ENCODE peak calls at places on chromosome 6, in six cellular contexts. One of them, this sample, is unnamed.

GRCh38 chr6:82555801-82556200 is 192.2 kb downstream of the TPBG start:
- DNase-seq in GOT3: no peak
- DNase-seq in PC-9: no peak
- DNase-seq in endodermal cell: no peak
- DNase-seq in mucosa of descending colon: no peak
- DNase-seq in naive thymus-derived CD4-positive, alpha-beta T cell: no peak
- DNase-seq in this sample: no peak

GRCh38 chr6:109644131-109644530 is 46.9 kb downstream of the AK9 start:
- DNase-seq in GOT3: no peak
- DNase-seq in PC-9: no peak
- DNase-seq in endodermal cell: no peak
- DNase-seq in mucosa of descending colon: no peak
- DNase-seq in naive thymus-derived CD4-positive, alpha-beta T cell: no peak
- DNase-seq in this sample: peak; percentile 26

GRCh38 chr6:11714116-11714797 is 64.3 kb downstream of the ADTRP start:
- DNase-seq in GOT3: no peak
- DNase-seq in PC-9: no peak
- DNase-seq in endodermal cell: no peak
- DNase-seq in mucosa of descending colon: no peak
- DNase-seq in naive thymus-derived CD4-positive, alpha-beta T cell: peak; percentile 80
- DNase-seq in this sample: peak; percentile 79

GRCh38 chr6:89596056-89596455 is 42.5 kb downstream of the LYRM2 start:
- DNase-seq in GOT3: no peak
- DNase-seq in PC-9: no peak
- DNase-seq in endodermal cell: no peak
- DNase-seq in mucosa of descending colon: no peak
- DNase-seq in naive thymus-derived CD4-positive, alpha-beta T cell: peak; percentile 12
- DNase-seq in this sample: peak; percentile 74

GRCh38 chr6:57134954-57135353 is 37.2 kb upstream of the BAG2 start:
- DNase-seq in GOT3: no peak
- DNase-seq in PC-9: no peak
- DNase-seq in endodermal cell: no peak
- DNase-seq in mucosa of descending colon: no peak
- DNase-seq in naive thymus-derived CD4-positive, alpha-beta T cell: no peak
- DNase-seq in this sample: no peak

GRCh38 chr6:73722318-73723060 is 26.5 kb downstream of the CD109 start:
- DNase-seq in GOT3: no peak
- DNase-seq in PC-9: no peak
- DNase-seq in endodermal cell: no peak
- DNase-seq in mucosa of descending colon: no peak
- DNase-seq in naive thymus-derived CD4-positive, alpha-beta T cell: no peak
- DNase-seq in this sample: peak; percentile 71

GRCh38 chr6:77470983-77471382 is 7.7 kb upstream of the HTR1B start:
- DNase-seq in GOT3: no peak
- DNase-seq in PC-9: no peak
- DNase-seq in endodermal cell: no peak
- DNase-seq in mucosa of descending colon: no peak
- DNase-seq in naive thymus-derived CD4-positive, alpha-beta T cell: no peak
- DNase-seq in this sample: no peak

GRCh38 chr6:163118941-163119340 is 295.6 kb upstream of the QKI start:
- DNase-seq in GOT3: no peak
- DNase-seq in PC-9: no peak
- DNase-seq in endodermal cell: no peak
- DNase-seq in mucosa of descending colon: no peak
- DNase-seq in naive thymus-derived CD4-positive, alpha-beta T cell: no peak
- DNase-seq in this sample: no peak

GRCh38 chr6:105781248-105781647 is 304.9 kb upstream of the PRDM1 start:
- DNase-seq in GOT3: no peak
- DNase-seq in PC-9: peak; percentile 25
- DNase-seq in endodermal cell: no peak
- DNase-seq in mucosa of descending colon: no peak
- DNase-seq in naive thymus-derived CD4-positive, alpha-beta T cell: no peak
- DNase-seq in this sample: no peak

GRCh38 chr6:107667790-107668189 is 156.3 kb downstream of the SCML4 start:
- DNase-seq in GOT3: no peak
- DNase-seq in PC-9: no peak
- DNase-seq in endodermal cell: no peak
- DNase-seq in mucosa of descending colon: no peak
- DNase-seq in naive thymus-derived CD4-positive, alpha-beta T cell: no peak
- DNase-seq in this sample: no peak

GRCh38 chr6:142913511-142914047 is 31.4 kb downstream of the HIVEP2 start:
- DNase-seq in GOT3: no peak
- DNase-seq in PC-9: no peak
- DNase-seq in endodermal cell: no peak
- DNase-seq in mucosa of descending colon: peak; percentile 58
- DNase-seq in naive thymus-derived CD4-positive, alpha-beta T cell: peak; percentile 82
- DNase-seq in this sample: peak; percentile 94

GRCh38 chr6:87837876-87838275 is 135.8 kb upstream of the AKIRIN2 start:
- DNase-seq in GOT3: no peak
- DNase-seq in PC-9: no peak
- DNase-seq in endodermal cell: no peak
- DNase-seq in mucosa of descending colon: no peak
- DNase-seq in naive thymus-derived CD4-positive, alpha-beta T cell: no peak
- DNase-seq in this sample: no peak

GRCh38 chr6:9186148-9186547 is 750.8 kb upstream of the SLC35B3 start:
- DNase-seq in GOT3: no peak
- DNase-seq in PC-9: no peak
- DNase-seq in endodermal cell: no peak
- DNase-seq in mucosa of descending colon: no peak
- DNase-seq in naive thymus-derived CD4-positive, alpha-beta T cell: no peak
- DNase-seq in this sample: no peak

GRCh38 chr6:44151348-44152108 is 7.1 kb upstream of the CAPN11 start:
- DNase-seq in GOT3: no peak
- DNase-seq in PC-9: peak; percentile 74
- DNase-seq in endodermal cell: peak; percentile 94
- DNase-seq in mucosa of descending colon: peak; percentile 78
- DNase-seq in naive thymus-derived CD4-positive, alpha-beta T cell: peak; percentile 67
- DNase-seq in this sample: peak; percentile 84

This sample was measured in GM12865.